ENCODE peak calls at places on chromosomes 13 and 19, in eight cellular contexts. X, O, Q, W, B, H, J and I are unnamed samples.

GRCh38 chr13:46982856-46983582 is 86.2 kb upstream of the HTR2A start:
- DNase-seq in W (no peak), H (no peak), B (no peak), Q (no peak), O (no peak), J (no peak), X (no peak), I (no peak)

GRCh38 chr13:77898097-77898496 is 20.5 kb downstream of the EDNRB start:
- DNase-seq in O (no peak), Q (no peak), J (no peak), B (peak; percentile 64), X (peak; percentile 16), W (no peak), H (peak; percentile 33), I (no peak)

GRCh38 chr13:52159159-52159982 is at the start of gene NEK3:
- DNase-seq in H (peak; percentile 48), X (peak; percentile 56), W (peak; percentile 71), B (peak; percentile 84), J (peak; percentile 88), Q (peak; percentile 93), O (peak; percentile 49), I (peak; percentile 92)

GRCh38 chr13:59906413-59907027 is 257.2 kb downstream of the DIAPH3 start:
- DNase-seq in O (peak; percentile 7), W (no peak), B (peak; percentile 67), H (peak; percentile 41), Q (peak; percentile 27), J (peak; percentile 12), X (peak; percentile 58), I (no peak)

GRCh38 chr13:26457212-26457611 is 100.3 kb upstream of the WASF3 start:
- DNase-seq in O (no peak), J (no peak), X (no peak), W (no peak), H (peak; percentile 46), Q (no peak), B (peak; percentile 68), I (no peak)

GRCh38 chr19:30567535-30568232 is 195.5 kb downstream of the ZNF536 start:
- DNase-seq in H (no peak), B (peak; percentile 20), O (no peak), X (no peak), J (no peak), W (no peak), Q (peak; percentile 77), I (no peak)

GRCh38 chr19:30132312-30133075 is 190.5 kb downstream of the URI1 start:
- DNase-seq in Q (no peak), B (no peak), J (peak; percentile 37), X (no peak), H (no peak), W (no peak), O (no peak), I (no peak)

GRCh38 chr19:19502281-19502680 is 13.1 kb downstream of the TSSK6 start:
- DNase-seq in W (no peak), X (no peak), B (no peak), J (no peak), H (no peak), Q (no peak), O (no peak), I (peak; percentile 71)

GRCh38 chr19:7981661-7982060 is 23.8 kb downstream of the ELAVL1 start:
- DNase-seq in H (no peak), O (no peak), W (no peak), J (no peak), X (no peak), Q (no peak), B (no peak), I (peak; percentile 51)

GRCh38 chr13:20654156-20654555 is 49.3 kb upstream of the IL17D start:
- DNase-seq in J (no peak), W (no peak), X (peak; percentile 53), H (peak; percentile 46), O (peak; percentile 22), Q (no peak), B (peak; percentile 22), I (no peak)

GRCh38 chr13:99916366-99917103 is 55.0 kb downstream of the ZIC5 start:
- DNase-seq in O (peak; percentile 46), X (peak; percentile 71), Q (peak; percentile 73), J (peak; percentile 84), B (peak; percentile 79), W (no peak), H (peak; percentile 69), I (no peak)

GRCh38 chr13:75633285-75633684 is 2.8 kb upstream of the LMO7 start:
- DNase-seq in H (peak; percentile 66), B (peak; percentile 92), Q (no peak), J (no peak), X (peak; percentile 97), W (no peak), O (peak; percentile 95), I (no peak)

GRCh38 chr19:45953676-45954075 is 20.0 kb downstream of the NOVA2 start:
- DNase-seq in H (peak; percentile 29), O (peak; percentile 65), X (no peak), Q (no peak), W (no peak), J (no peak), B (no peak), I (no peak)

GRCh38 chr13:99414048-99414995 is 87.0 kb upstream of the TM9SF2 start:
- DNase-seq in X (no peak), J (peak; percentile 78), H (no peak), Q (no peak), W (no peak), O (no peak), B (no peak), I (no peak)

GRCh38 chr13:111955412-111955769 is 111.6 kb upstream of the SOX1 start:
- DNase-seq in W (peak; percentile 22), J (peak; percentile 35), B (no peak), Q (no peak), H (no peak), X (no peak), O (no peak), I (no peak)

GRCh38 chr19:54154603-54155345 is 4.7 kb downstream of the LENG1 start:
- DNase-seq in W (no peak), B (peak; percentile 69), Q (no peak), X (no peak), O (peak; percentile 49), H (no peak), J (no peak), I (no peak)

GRCh38 chr13:84570831-84571230 is 688.6 kb upstream of the SLITRK1 start:
- DNase-seq in O (peak; percentile 22), Q (no peak), H (no peak), W (no peak), B (peak; percentile 29), J (no peak), X (peak; percentile 63), I (no peak)

GRCh38 chr19:4215807-4216206 is 13.5 kb upstream of the EBI3 start:
- DNase-seq in H (no peak), W (no peak), Q (no peak), B (no peak), J (no peak), O (no peak), X (no peak), I (no peak)

GRCh38 chr19:4206818-4207484 is 22.4 kb upstream of the EBI3 start:
- DNase-seq in H (no peak), Q (no peak), O (no peak), W (no peak), J (peak; percentile 25), B (peak; percentile 40), X (peak; percentile 54), I (no peak)

GRCh38 chr19:4213116-4213515 is 16.2 kb upstream of the EBI3 start:
- DNase-seq in Q (no peak), B (no peak), H (no peak), O (no peak), W (no peak), J (no peak), X (no peak), I (no peak)

GRCh38 chr19:4208385-4209094 is 20.8 kb upstream of the EBI3 start:
- DNase-seq in J (peak; percentile 83), Q (peak; percentile 68), X (peak; percentile 43), W (peak; percentile 61), H (peak; percentile 50), B (peak; percentile 48), O (peak; percentile 16), I (no peak)

GRCh38 chr19:4210166-4210731 is 19.1 kb upstream of the EBI3 start:
- DNase-seq in Q (no peak), W (no peak), H (no peak), X (no peak), J (no peak), B (no peak), O (no peak), I (no peak)
- H3K9ac ChIP-seq in Q (no peak overlapping the region), W (no peak overlapping the region), H (no peak overlapping the region), X (no peak overlapping the region), J (no peak overlapping the region), B (no peak overlapping the region), O (no peak overlapping the region), I (no peak overlapping the region)

DNA sequence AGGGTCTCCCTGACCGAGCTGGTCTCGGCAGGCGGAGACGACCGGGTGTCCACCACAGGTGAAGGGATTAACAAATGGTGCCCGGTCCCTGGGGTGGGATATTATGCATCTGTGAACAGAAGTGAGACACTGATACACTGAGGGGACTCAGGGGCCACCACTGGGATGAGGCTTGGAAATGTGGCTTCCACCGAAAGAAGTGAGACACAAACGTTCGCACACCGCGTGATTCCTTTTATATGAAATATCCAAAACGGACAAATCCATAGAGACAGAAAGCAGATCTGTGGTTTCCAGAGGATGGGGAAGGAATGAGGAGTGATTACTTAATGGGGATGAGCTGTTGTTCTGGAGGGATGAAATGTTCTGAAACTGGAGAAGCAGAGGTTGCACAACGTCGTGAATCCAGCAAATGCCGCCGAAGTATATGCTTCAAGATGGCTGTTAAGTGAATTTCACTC is 47.5 kb downstream of the C13orf46 start:
- DNase-seq in X (peak; percentile 60), B (peak; percentile 52), W (peak; percentile 17), J (no peak), O (no peak), H (no peak), Q (no peak), I (no peak)
- H3K9ac ChIP-seq in X (no peak overlapping the region), B (no peak overlapping the region), W (no peak overlapping the region), J (no peak overlapping the region), O (no peak overlapping the region), H (no peak overlapping the region), Q (no peak overlapping the region), I (no peak overlapping the region)

GRCh38 chr19:3698386-3698950 is 1.8 kb downstream of the PIP5K1C start:
- DNase-seq in B (peak; percentile 52), Q (peak; percentile 49), O (no peak), W (no peak), X (peak; percentile 28), J (no peak), H (no peak), I (no peak)
- H3K9ac ChIP-seq in B (peak overlapping the region; percentile 88), Q (no peak overlapping the region), O (peak overlapping the region; percentile 41), W (no peak overlapping the region), X (no peak overlapping the region), J (peak overlapping the region; percentile 19), H (no peak overlapping the region), I (no peak overlapping the region)

DNA sequence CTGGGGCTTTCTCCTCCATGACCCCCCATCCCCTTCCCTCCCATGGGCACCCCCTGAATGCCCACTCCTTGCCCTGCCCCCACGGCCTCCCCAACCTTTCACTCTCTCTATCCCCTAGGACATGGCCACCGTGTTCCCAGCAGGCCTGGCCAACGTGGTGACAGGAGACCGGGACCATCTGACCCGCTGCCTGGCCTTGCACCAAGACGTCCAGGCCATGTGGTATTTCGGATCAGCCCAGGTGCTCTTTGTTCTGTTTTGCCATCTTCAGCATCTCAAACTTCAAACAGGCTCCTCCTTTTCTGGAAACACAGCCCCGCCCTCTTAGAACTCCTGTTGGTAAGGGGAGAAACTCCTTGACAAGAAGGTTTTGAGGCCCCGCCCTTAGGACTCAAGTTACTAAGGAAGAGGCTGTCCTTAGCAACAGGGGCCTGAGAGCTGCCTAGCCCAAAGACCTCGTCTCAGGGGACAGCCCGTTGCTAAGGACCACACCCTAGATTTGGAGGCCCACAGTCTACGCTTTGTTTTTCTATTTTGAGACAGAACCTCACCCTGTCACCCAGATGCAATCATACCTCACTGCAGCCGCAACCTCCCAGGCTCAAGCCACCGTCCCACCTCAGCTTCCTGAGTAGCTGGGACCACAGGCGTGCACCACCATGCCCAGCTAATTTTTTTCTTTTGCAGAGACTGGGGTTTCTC is 5.1 kb upstream of the FLT3LG start:
- DNase-seq in O (no peak), W (peak; percentile 94), X (no peak), H (peak; percentile 77), J (peak; percentile 95), Q (no peak), B (peak; percentile 78), I (no peak)
- H3K9ac ChIP-seq in O (no peak overlapping the region), W (no peak overlapping the region), X (no peak overlapping the region), H (no peak overlapping the region), J (no peak overlapping the region), Q (no peak overlapping the region), B (no peak overlapping the region), I (no peak overlapping the region)